ENCODE peak calls at places on chromosome 6, in five cellular contexts. K is endothelial cell of umbilical vein, E is GM23338, C is Panc1, L is K562. H is an unnamed sample.

GRCh38 chr6:68657374-68657773 is 22.3 kb downstream of the ADGRB3 start:
- DNase-seq in K (no peak), E (no peak), C (no peak), L (no peak), H (no peak)

GRCh38 chr6:130513770-130514169 is 148.0 kb downstream of the TMEM200A start:
- DNase-seq in K (no peak), E (no peak), C (no peak), L (no peak), H (no peak)

GRCh38 chr6:8061736-8062135 is 2.5 kb downstream of the BLOC1S5 start:
- DNase-seq in K (no peak), E (no peak), C (no peak), L (no peak), H (no peak)

GRCh38 chr6:78770766-78771165 is 96.6 kb upstream of the IRAK1BP1 start:
- DNase-seq in K (no peak), E (peak; percentile 35), C (no peak), L (no peak), H (no peak)

GRCh38 chr6:16168121-16168520 is 39.2 kb downstream of the MYLIP start:
- DNase-seq in K (no peak), E (no peak), C (no peak), L (no peak), H (no peak)

GRCh38 chr6:15672291-15672690 is 9.5 kb upstream of the DTNBP1 start:
- DNase-seq in K (no peak), E (no peak), C (no peak), L (no peak), H (no peak)

GRCh38 chr6:154611847-154612246 is 101.4 kb upstream of the CNKSR3 start:
- DNase-seq in K (no peak), E (no peak), C (no peak), L (no peak), H (no peak)

GRCh38 chr6:6707143-6707542 is 118.6 kb downstream of the LY86 start:
- DNase-seq in K (no peak), E (no peak), C (no peak), L (no peak), H (no peak)

GRCh38 chr6:63785006-63785405 is 149.4 kb downstream of the PHF3 start:
- DNase-seq in K (no peak), E (peak; percentile 17), C (no peak), L (no peak), H (no peak)

GRCh38 chr6:111604259-111605099 is 1.2 kb downstream of the TRAF3IP2 start:
- DNase-seq in K (peak; percentile 90), E (peak; percentile 57), C (no peak), L (no peak), H (peak; percentile 47)

GRCh38 chr6:52375780-52376556 is 14.0 kb downstream of the PAQR8 start:
- DNase-seq in K (no peak), E (no peak), C (no peak), L (no peak), H (no peak)

GRCh38 chr6:112253842-112254816 is at the start of gene LAMA4:
- DNase-seq in K (peak; percentile 86), E (peak; percentile 68), C (no peak), L (no peak), H (peak; percentile 56)

GRCh38 chr6:89290401-89291155 is 24.5 kb downstream of the GABRR2 start:
- DNase-seq in K (peak; percentile 34), E (no peak), C (no peak), L (no peak), H (no peak)

GRCh38 chr6:118787746-118788419 is 106.1 kb upstream of the ASF1A start:
- DNase-seq in K (peak; percentile 44), E (no peak), C (no peak), L (no peak), H (no peak)

GRCh38 chr6:16684896-16685554 is 76.2 kb downstream of the ATXN1 start:
- DNase-seq in K (no peak), E (no peak), C (no peak), L (no peak), H (no peak)

GRCh38 chr6:6930223-6930880 is 177.4 kb upstream of the RREB1 start:
- DNase-seq in K (no peak), E (no peak), C (no peak), L (no peak), H (no peak)

GRCh38 chr6:13923527-13924145 is 1.1 kb upstream of the RNF182 start:
- DNase-seq in K (peak; percentile 48), E (no peak), C (no peak), L (peak; percentile 45), H (no peak)

GRCh38 chr6:57242505-57242904 is 20.4 kb upstream of the RAB23 start:
- DNase-seq in K (peak; percentile 75), E (no peak), C (peak; percentile 30), L (no peak), H (no peak)

GRCh38 chr6:143822584-143823024 is 20.5 kb upstream of the LTV1 start:
- DNase-seq in K (peak; percentile 93), E (peak; percentile 59), C (no peak), L (no peak), H (no peak)

GRCh38 chr6:89267918-89268317 is 47.2 kb downstream of the GABRR2 start:
- DNase-seq in K (no peak), E (no peak), C (no peak), L (no peak), H (no peak)

GRCh38 chr6:155895641-155896040 is 440.0 kb upstream of the NOX3 start:
- DNase-seq in K (no peak), E (no peak), C (no peak), L (no peak), H (no peak)
- TF ChIP-seq CTCF in K (no peak), E (no peak), C (no peak), L (no peak), H (no peak)

DNA sequence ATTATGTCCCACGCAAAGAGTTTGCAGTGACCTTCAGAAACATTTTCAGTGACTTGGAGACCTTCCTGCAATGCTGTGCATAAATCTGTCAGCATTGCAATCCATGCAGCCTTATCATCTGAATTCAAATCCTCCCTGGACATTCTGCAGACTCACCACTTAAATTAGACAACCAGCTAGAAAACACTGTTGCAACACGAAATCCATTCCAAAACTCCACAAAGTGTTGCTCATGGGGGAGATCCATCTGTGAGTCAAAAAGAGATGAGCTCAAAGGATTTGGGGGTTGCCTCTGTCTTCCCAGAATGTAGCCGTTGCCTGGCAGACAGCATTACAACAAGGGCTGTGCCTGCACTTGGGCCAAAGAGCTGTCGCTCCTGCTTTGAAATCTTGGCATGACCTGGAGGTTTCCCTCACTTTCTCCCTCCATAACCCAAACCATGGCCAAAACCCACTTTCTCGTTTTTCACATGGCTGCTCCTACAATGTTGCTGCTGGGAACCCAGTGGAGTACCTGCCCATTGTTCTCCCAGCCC is 163.5 kb upstream of the CDYL start:
- DNase-seq in K (no peak), E (no peak), C (no peak), L (no peak), H (no peak)
- H3K27me3 ChIP-seq in K (peaks cover 2% of the 10 kb centered on the region), E (no peaks in the 10 kb centered on the region), C (no peaks in the 10 kb centered on the region), L (peaks cover 42% of the 10 kb centered on the region), H (no peaks in the 10 kb centered on the region)

GRCh38 chr6:26016326-26017275 is 54.0 kb downstream of the TRIM38 start:
- DNase-seq in K (peak; percentile 18), E (no peak), C (no peak), L (no peak), H (no peak)
- TF ChIP-seq POLR2AphosphoS5 in K (no peak), E (no peak), C (no peak), L (no peak), H (no peak)

GRCh38 chr6:31271641-31272357 is at the start of gene HLA-C:
- DNase-seq in K (peak; percentile 96), E (peak; percentile 98), C (peak; percentile 82), L (peak; percentile 53), H (peak; percentile 90)
- TF ChIP-seq CTCF in K (no peak), E (no peak), C (no peak), L (no peak), H (no peak)

GRCh38 chr6:41655706-41656668 is 17.7 kb downstream of the MDFI start:
- DNase-seq in K (peak; percentile 73), E (peak; percentile 34), C (no peak), L (no peak), H (no peak)
- H3K27me3 ChIP-seq in K (no peaks in the 10 kb centered on the region), E (no peaks in the 10 kb centered on the region), C (no peaks in the 10 kb centered on the region), L (peaks cover 66% of the 10 kb centered on the region), H (peaks cover 3% of the 10 kb centered on the region)

DNA sequence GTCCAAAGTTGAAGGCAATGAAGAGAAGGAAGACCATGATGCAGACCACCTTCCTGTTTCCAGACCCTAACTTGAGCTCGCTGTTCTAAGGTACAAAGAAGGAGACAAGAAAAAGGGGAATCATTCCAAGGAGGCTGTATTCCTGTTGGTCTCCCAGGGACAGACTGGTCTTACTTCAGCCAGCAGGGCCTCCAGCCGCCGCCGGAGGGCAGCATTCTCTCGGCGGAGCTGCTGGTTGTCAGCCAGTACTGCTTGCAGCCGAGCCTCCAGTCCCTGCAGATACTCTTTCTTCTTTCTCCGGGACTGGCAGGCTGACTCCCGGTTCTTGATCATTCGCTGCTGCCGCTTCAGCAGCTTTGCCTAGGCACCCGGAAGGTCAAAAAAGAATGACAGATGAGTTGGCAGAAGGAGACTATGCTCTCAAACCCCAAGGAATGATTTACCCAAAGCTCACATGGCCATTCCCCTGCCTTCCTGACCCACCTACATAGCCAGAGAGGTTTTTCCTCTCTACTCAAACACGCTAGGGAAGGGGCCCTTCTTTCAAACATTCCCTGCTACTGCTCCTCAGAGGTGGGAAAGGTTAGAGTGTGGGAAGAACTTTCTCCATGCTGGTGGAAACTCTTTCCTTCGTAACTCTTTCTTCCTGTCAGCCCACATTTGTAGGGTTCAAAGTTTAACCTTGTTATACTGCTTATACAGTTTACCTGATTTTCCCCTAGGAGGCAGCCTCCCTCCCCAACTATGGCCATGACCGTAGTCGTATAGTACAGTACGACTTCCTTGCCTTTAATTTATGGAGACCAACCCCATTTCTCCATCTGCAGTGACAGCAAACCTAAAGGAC is 9.0 kb downstream of the ATF6B start:
- DNase-seq in K (peak; percentile 87), E (peak; percentile 89), C (peak; percentile 57), L (peak; percentile 86), H (peak; percentile 77)
- TF ChIP-seq POLR2AphosphoS5 in K (peak; percentile 19), E (no peak), C (peak; percentile 30), L (no peak), H (peak; percentile 23)

GRCh38 chr6:4010682-4011081 is 68.3 kb downstream of the FAM217A start:
- DNase-seq in K (no peak), E (no peak), C (no peak), L (no peak), H (no peak)

GRCh38 chr6:4017058-4017457 is 61.9 kb downstream of the FAM217A start:
- DNase-seq in K (no peak), E (no peak), C (no peak), L (no peak), H (no peak)

GRCh38 chr6:4009486-4009885 is 69.5 kb downstream of the FAM217A start:
- DNase-seq in K (no peak), E (no peak), C (no peak), L (no peak), H (no peak)

GRCh38 chr6:4010035-4010434 is 68.9 kb downstream of the FAM217A start:
- DNase-seq in K (no peak), E (no peak), C (no peak), L (no peak), H (no peak)

GRCh38 chr6:4012826-4013225 is 66.1 kb downstream of the FAM217A start:
- DNase-seq in K (no peak), E (no peak), C (no peak), L (no peak), H (no peak)
- TF ChIP-seq CTCF in K (no peak), E (no peak), C (no peak), L (no peak), H (no peak)